ENCODE peak calls at places on chromosomes 13 and 19, in ten cellular contexts. One of them, this sample, is unnamed.

GRCh38 chr13:111472559-111473460 is 152.4 kb downstream of the TEX29 start:
- DNase-seq in WERI-Rb-1: no peak
- DNase-seq in testis: peak
- DNase-seq in neural progenitor cell: no peak
- DNase-seq in fibroblast of pulmonary artery: no peak
- DNase-seq in tibial artery: no peak
- DNase-seq in prostate gland: no peak
- DNase-seq in CD4-positive, alpha-beta T cell: no peak
- DNase-seq in kidney: no peak
- DNase-seq in dorsolateral prefrontal cortex: no peak
- DNase-seq in this sample: no peak

GRCh38 chr19:39111593-39112199 is 13.9 kb upstream of the PAK4 start:
- DNase-seq in neural progenitor cell: no peak
- DNase-seq in testis: no peak
- DNase-seq in kidney: no peak
- DNase-seq in WERI-Rb-1: no peak
- DNase-seq in dorsolateral prefrontal cortex: no peak
- DNase-seq in fibroblast of pulmonary artery: no peak
- DNase-seq in prostate gland: no peak
- DNase-seq in tibial artery: no peak
- DNase-seq in CD4-positive, alpha-beta T cell: no peak
- DNase-seq in this sample: no peak

GRCh38 chr19:14081797-14082674 is 3.5 kb downstream of the C19orf67 start:
- DNase-seq in testis: peak
- DNase-seq in fibroblast of pulmonary artery: no peak
- DNase-seq in neural progenitor cell: peak
- DNase-seq in kidney: peak
- DNase-seq in CD4-positive, alpha-beta T cell: no peak
- DNase-seq in prostate gland: peak
- DNase-seq in WERI-Rb-1: peak
- DNase-seq in dorsolateral prefrontal cortex: peak
- DNase-seq in tibial artery: peak
- DNase-seq in this sample: no peak

GRCh38 chr13:63690672-63691071 is 2275.0 kb upstream of the PCDH20 start:
- DNase-seq in tibial artery: no peak
- DNase-seq in kidney: no peak
- DNase-seq in testis: no peak
- DNase-seq in CD4-positive, alpha-beta T cell: no peak
- DNase-seq in dorsolateral prefrontal cortex: no peak
- DNase-seq in WERI-Rb-1: no peak
- DNase-seq in neural progenitor cell: no peak
- DNase-seq in prostate gland: no peak
- DNase-seq in fibroblast of pulmonary artery: no peak
- DNase-seq in this sample: no peak

GRCh38 chr19:10043286-10043927 is 30.1 kb downstream of the RDH8 start:
- DNase-seq in fibroblast of pulmonary artery: peak
- DNase-seq in tibial artery: no peak
- DNase-seq in WERI-Rb-1: no peak
- DNase-seq in kidney: no peak
- DNase-seq in prostate gland: no peak
- DNase-seq in CD4-positive, alpha-beta T cell: no peak
- DNase-seq in dorsolateral prefrontal cortex: no peak
- DNase-seq in testis: no peak
- DNase-seq in neural progenitor cell: peak
- DNase-seq in this sample: no peak

GRCh38 chr13:30394798-30395191 is 27.5 kb upstream of the UBE2L5 start:
- DNase-seq in dorsolateral prefrontal cortex: no peak
- DNase-seq in tibial artery: no peak
- DNase-seq in testis: no peak
- DNase-seq in WERI-Rb-1: no peak
- DNase-seq in prostate gland: no peak
- DNase-seq in fibroblast of pulmonary artery: no peak
- DNase-seq in neural progenitor cell: no peak
- DNase-seq in CD4-positive, alpha-beta T cell: no peak
- DNase-seq in kidney: no peak
- DNase-seq in this sample: no peak

GRCh38 chr13:28376604-28377003 is 118.3 kb downstream of the FLT1 start:
- DNase-seq in kidney: no peak
- DNase-seq in neural progenitor cell: no peak
- DNase-seq in tibial artery: no peak
- DNase-seq in testis: no peak
- DNase-seq in fibroblast of pulmonary artery: no peak
- DNase-seq in WERI-Rb-1: no peak
- DNase-seq in dorsolateral prefrontal cortex: no peak
- DNase-seq in CD4-positive, alpha-beta T cell: no peak
- DNase-seq in prostate gland: no peak
- DNase-seq in this sample: no peak

GRCh38 chr13:79735228-79735627 is 254.3 kb downstream of the NDFIP2 start:
- DNase-seq in fibroblast of pulmonary artery: peak
- DNase-seq in tibial artery: no peak
- DNase-seq in prostate gland: no peak
- DNase-seq in WERI-Rb-1: no peak
- DNase-seq in neural progenitor cell: no peak
- DNase-seq in testis: no peak
- DNase-seq in kidney: no peak
- DNase-seq in CD4-positive, alpha-beta T cell: no peak
- DNase-seq in dorsolateral prefrontal cortex: no peak
- DNase-seq in this sample: no peak

GRCh38 chr13:42279986-42280385 is 8.0 kb downstream of the AKAP11 start:
- DNase-seq in WERI-Rb-1: no peak
- DNase-seq in kidney: no peak
- DNase-seq in CD4-positive, alpha-beta T cell: no peak
- DNase-seq in dorsolateral prefrontal cortex: no peak
- DNase-seq in prostate gland: no peak
- DNase-seq in tibial artery: no peak
- DNase-seq in fibroblast of pulmonary artery: no peak
- DNase-seq in testis: no peak
- DNase-seq in neural progenitor cell: no peak
- DNase-seq in this sample: no peak

GRCh38 chr13:41916173-41916954 is 44.5 kb downstream of the VWA8 start:
- DNase-seq in fibroblast of pulmonary artery: peak
- DNase-seq in prostate gland: no peak
- DNase-seq in kidney: no peak
- DNase-seq in WERI-Rb-1: no peak
- DNase-seq in dorsolateral prefrontal cortex: no peak
- DNase-seq in testis: no peak
- DNase-seq in neural progenitor cell: no peak
- DNase-seq in tibial artery: no peak
- DNase-seq in CD4-positive, alpha-beta T cell: no peak
- DNase-seq in this sample: no peak

GRCh38 chr19:11381535-11382369 is 2.4 kb downstream of the EPOR start:
- DNase-seq in fibroblast of pulmonary artery: peak
- DNase-seq in kidney: peak
- DNase-seq in tibial artery: no peak
- DNase-seq in neural progenitor cell: peak
- DNase-seq in WERI-Rb-1: peak
- DNase-seq in dorsolateral prefrontal cortex: peak
- DNase-seq in CD4-positive, alpha-beta T cell: no peak
- DNase-seq in testis: peak
- DNase-seq in prostate gland: no peak
- DNase-seq in this sample: peak
- TF ChIP-seq CTCF in fibroblast of pulmonary artery: no peak
- TF ChIP-seq CTCF in kidney: peak
- TF ChIP-seq CTCF in tibial artery: no peak
- TF ChIP-seq CTCF in neural progenitor cell: peak
- TF ChIP-seq CTCF in WERI-Rb-1: peak
- TF ChIP-seq CTCF in dorsolateral prefrontal cortex: no peak
- TF ChIP-seq CTCF in CD4-positive, alpha-beta T cell: no peak
- TF ChIP-seq CTCF in testis: peak
- TF ChIP-seq CTCF in prostate gland: no peak
- TF ChIP-seq CTCF in this sample: no peak

DNA sequence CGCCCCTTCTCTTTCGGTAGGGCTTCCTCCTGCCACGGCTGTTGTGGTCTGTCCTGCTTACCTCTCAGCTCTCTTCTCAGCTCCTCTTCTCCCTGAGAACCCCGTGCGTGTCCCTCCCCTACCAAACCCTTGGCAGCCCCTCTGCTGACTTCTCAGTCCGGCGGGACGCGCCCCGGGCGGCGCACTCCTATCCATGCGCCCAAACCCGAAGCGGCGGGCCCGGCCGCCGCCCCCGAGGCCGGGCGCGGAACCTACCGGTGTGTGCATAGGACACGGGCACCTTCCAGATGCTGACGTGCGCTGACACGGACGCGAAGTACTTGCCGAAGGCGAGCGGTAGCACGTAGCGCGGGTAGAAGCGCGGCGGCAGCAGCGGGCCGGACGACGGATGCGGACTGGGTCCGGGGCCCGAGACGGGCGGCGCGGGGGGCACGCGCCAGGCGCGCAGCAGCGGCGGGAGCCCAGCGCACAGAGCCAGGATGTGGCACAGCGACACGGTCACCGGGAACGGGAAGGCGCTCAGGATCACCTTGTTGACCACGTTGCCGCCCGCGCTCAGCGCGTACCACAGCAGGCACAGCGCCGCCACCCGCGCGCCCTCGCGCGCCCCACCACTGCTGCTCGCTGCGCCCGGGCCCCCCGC is 405 bp downstream of the SLC35E1 start:
- DNase-seq in WERI-Rb-1: no peak
- DNase-seq in fibroblast of pulmonary artery: peak
- DNase-seq in testis: no peak
- DNase-seq in neural progenitor cell: no peak
- DNase-seq in dorsolateral prefrontal cortex: no peak
- DNase-seq in tibial artery: no peak
- DNase-seq in kidney: peak
- DNase-seq in prostate gland: peak
- DNase-seq in CD4-positive, alpha-beta T cell: peak
- DNase-seq in this sample: no peak
- TF ChIP-seq CTCF in WERI-Rb-1: no peak
- TF ChIP-seq CTCF in fibroblast of pulmonary artery: no peak
- TF ChIP-seq CTCF in testis: no peak
- TF ChIP-seq CTCF in neural progenitor cell: no peak
- TF ChIP-seq CTCF in dorsolateral prefrontal cortex: no peak
- TF ChIP-seq CTCF in tibial artery: no peak
- TF ChIP-seq CTCF in kidney: no peak
- TF ChIP-seq CTCF in prostate gland: no peak
- TF ChIP-seq CTCF in CD4-positive, alpha-beta T cell: no peak
- TF ChIP-seq CTCF in this sample: no peak

GRCh38 chr19:2579678-2580280 is 103.9 kb downstream of the GADD45B start:
- DNase-seq in tibial artery: no peak
- DNase-seq in neural progenitor cell: no peak
- DNase-seq in dorsolateral prefrontal cortex: peak
- DNase-seq in CD4-positive, alpha-beta T cell: no peak
- DNase-seq in testis: no peak
- DNase-seq in kidney: peak
- DNase-seq in fibroblast of pulmonary artery: no peak
- DNase-seq in WERI-Rb-1: no peak
- DNase-seq in prostate gland: no peak
- DNase-seq in this sample: no peak
- TF ChIP-seq CTCF in tibial artery: peak
- TF ChIP-seq CTCF in neural progenitor cell: no peak
- TF ChIP-seq CTCF in dorsolateral prefrontal cortex: no peak
- TF ChIP-seq CTCF in CD4-positive, alpha-beta T cell: peak
- TF ChIP-seq CTCF in testis: no peak
- TF ChIP-seq CTCF in kidney: no peak
- TF ChIP-seq CTCF in fibroblast of pulmonary artery: no peak
- TF ChIP-seq CTCF in WERI-Rb-1: no peak
- TF ChIP-seq CTCF in prostate gland: no peak
- TF ChIP-seq CTCF in this sample: no peak

GRCh38 chr13:112932971-112933370 is 36.0 kb upstream of the MCF2L start:
- DNase-seq in prostate gland: no peak
- DNase-seq in dorsolateral prefrontal cortex: no peak
- DNase-seq in kidney: no peak
- DNase-seq in testis: no peak
- DNase-seq in neural progenitor cell: no peak
- DNase-seq in fibroblast of pulmonary artery: no peak
- DNase-seq in tibial artery: no peak
- DNase-seq in WERI-Rb-1: no peak
- DNase-seq in CD4-positive, alpha-beta T cell: no peak
- DNase-seq in this sample: no peak

GRCh38 chr13:112928958-112929777 is 39.8 kb upstream of the MCF2L start:
- DNase-seq in CD4-positive, alpha-beta T cell: no peak
- DNase-seq in testis: no peak
- DNase-seq in dorsolateral prefrontal cortex: no peak
- DNase-seq in fibroblast of pulmonary artery: peak
- DNase-seq in neural progenitor cell: no peak
- DNase-seq in kidney: no peak
- DNase-seq in WERI-Rb-1: no peak
- DNase-seq in prostate gland: no peak
- DNase-seq in tibial artery: no peak
- DNase-seq in this sample: no peak

GRCh38 chr13:112929778-112930055 is 39.3 kb upstream of the MCF2L start:
- DNase-seq in testis: no peak
- DNase-seq in kidney: no peak
- DNase-seq in neural progenitor cell: no peak
- DNase-seq in prostate gland: no peak
- DNase-seq in dorsolateral prefrontal cortex: no peak
- DNase-seq in fibroblast of pulmonary artery: no peak
- DNase-seq in tibial artery: no peak
- DNase-seq in CD4-positive, alpha-beta T cell: no peak
- DNase-seq in WERI-Rb-1: no peak
- DNase-seq in this sample: no peak

GRCh38 chr13:112930192-112930591 is 38.8 kb upstream of the MCF2L start:
- DNase-seq in WERI-Rb-1: no peak
- DNase-seq in prostate gland: no peak
- DNase-seq in dorsolateral prefrontal cortex: no peak
- DNase-seq in neural progenitor cell: no peak
- DNase-seq in kidney: no peak
- DNase-seq in fibroblast of pulmonary artery: no peak
- DNase-seq in testis: no peak
- DNase-seq in CD4-positive, alpha-beta T cell: no peak
- DNase-seq in tibial artery: no peak
- DNase-seq in this sample: no peak

DNA sequence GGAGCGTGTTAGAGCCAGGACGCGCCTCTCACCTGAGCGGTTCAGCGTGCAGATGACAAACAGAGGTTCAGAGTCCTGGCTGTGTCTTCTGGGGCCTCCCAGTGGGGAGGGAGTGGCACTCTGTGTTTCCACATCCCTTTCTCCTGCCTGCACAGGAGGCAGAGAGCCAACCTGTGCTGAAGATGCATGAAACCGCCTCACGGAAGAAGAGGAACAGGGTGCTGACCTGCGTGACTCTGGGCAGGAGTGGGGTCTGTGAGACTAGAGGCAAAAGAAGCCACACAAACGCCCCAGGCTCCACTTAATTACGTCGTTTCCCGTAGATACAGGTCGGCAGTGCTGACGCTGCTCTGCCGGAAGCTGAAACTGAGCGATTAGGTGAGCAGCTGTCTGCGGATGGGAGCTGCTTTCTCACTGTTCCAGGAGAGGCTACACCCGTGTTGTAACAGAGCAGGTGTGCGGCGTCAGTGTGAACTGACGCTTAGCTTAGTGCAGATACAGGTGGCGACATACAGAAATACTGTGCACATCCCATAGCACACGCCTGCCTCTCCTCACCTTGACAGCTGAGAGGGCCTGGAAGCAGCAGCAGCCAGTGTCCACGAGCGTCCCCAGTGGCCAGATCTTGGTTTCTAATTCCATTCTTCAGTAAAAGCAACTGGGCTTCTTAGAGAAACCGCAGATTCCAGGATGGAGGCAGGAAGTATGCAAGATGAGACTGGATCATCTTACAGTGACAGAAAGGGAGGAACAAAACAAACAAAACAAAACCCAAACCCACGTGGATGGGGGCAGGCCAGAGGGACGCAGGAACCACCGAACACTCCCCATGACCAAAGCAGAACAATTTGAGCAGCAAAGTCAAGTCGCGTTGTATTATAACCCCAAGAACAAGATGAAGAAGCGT is 37.7 kb upstream of the MCF2L start:
- DNase-seq in WERI-Rb-1: peak
- DNase-seq in kidney: no peak
- DNase-seq in fibroblast of pulmonary artery: peak
- DNase-seq in testis: no peak
- DNase-seq in tibial artery: no peak
- DNase-seq in dorsolateral prefrontal cortex: no peak
- DNase-seq in CD4-positive, alpha-beta T cell: no peak
- DNase-seq in neural progenitor cell: peak
- DNase-seq in prostate gland: peak
- DNase-seq in this sample: peak
- TF ChIP-seq CTCF in WERI-Rb-1: peak
- TF ChIP-seq CTCF in kidney: peak
- TF ChIP-seq CTCF in fibroblast of pulmonary artery: peak
- TF ChIP-seq CTCF in testis: no peak
- TF ChIP-seq CTCF in tibial artery: no peak
- TF ChIP-seq CTCF in dorsolateral prefrontal cortex: no peak
- TF ChIP-seq CTCF in CD4-positive, alpha-beta T cell: no peak
- TF ChIP-seq CTCF in neural progenitor cell: peak
- TF ChIP-seq CTCF in prostate gland: peak
- TF ChIP-seq CTCF in this sample: peak

This sample was measured in nephron progenitor cell.